ENCODE peak calls at places on chromosomes 12 and 14, in five cellular contexts. K is Calu3, Y is A549, X is cardiac muscle cell, J is GM12865. B is an unnamed sample.

GRCh38 chr12:45543887-45544286 is 185.6 kb upstream of the ARID2 start:
- DNase-seq in K (peak; percentile 59), Y (peak; percentile 78), X (peak; percentile 79), J (peak; percentile 90), B (peak; percentile 74)

GRCh38 chr14:103191856-103192835 is 68.9 kb downstream of the TNFAIP2 start:
- DNase-seq in K (no peak), Y (no peak), X (no peak), J (no peak), B (no peak)

GRCh38 chr12:109744026-109744425 is 30.4 kb downstream of the FAM222A start:
- DNase-seq in K (no peak), Y (no peak), X (no peak), J (no peak), B (no peak)

GRCh38 chr12:14810953-14811483 is 3.0 kb downstream of the SMCO3 start:
- DNase-seq in K (peak; percentile 57), Y (peak; percentile 58), X (no peak), J (peak; percentile 4), B (no peak)

GRCh38 chr12:76422154-76422877 is 74.1 kb upstream of the BBS10 start:
- DNase-seq in K (no peak), Y (no peak), X (no peak), J (no peak), B (no peak)

GRCh38 chr14:35758523-35759129 is 50.5 kb downstream of the RALGAPA1 start:
- DNase-seq in K (no peak), Y (no peak), X (no peak), J (no peak), B (no peak)

GRCh38 chr14:63852817-63853730 is at the start of gene SYNE2:
- DNase-seq in K (peak; percentile 90), Y (peak; percentile 75), X (peak; percentile 90), J (peak; percentile 90), B (peak; percentile 98)

GRCh38 chr14:41642402-41643195 is 35.9 kb downstream of the LRFN5 start:
- DNase-seq in K (no peak), Y (no peak), X (no peak), J (no peak), B (no peak)

GRCh38 chr14:83520837-83521236 is 1987.2 kb upstream of the SEL1L start:
- DNase-seq in K (no peak), Y (no peak), X (no peak), J (no peak), B (peak; percentile 41)

GRCh38 chr14:53850714-53851296 is 105.8 kb downstream of the BMP4 start:
- DNase-seq in K (no peak), Y (peak; percentile 75), X (no peak), J (no peak), B (peak; percentile 36)

GRCh38 chr12:59268295-59268809 is 327.5 kb upstream of the SLC16A7 start:
- DNase-seq in K (no peak), Y (no peak), X (no peak), J (no peak), B (no peak)

GRCh38 chr14:88437659-88438058 is 52.2 kb downstream of the SPATA7 start:
- DNase-seq in K (no peak), Y (no peak), X (no peak), J (no peak), B (no peak)

GRCh38 chr14:68137704-68138619 is 318.4 kb downstream of the RAD51B start:
- DNase-seq in K (peak; percentile 79), Y (peak; percentile 98), X (peak; percentile 81), J (peak; percentile 5), B (peak; percentile 99)

GRCh38 chr12:96906498-96906848 is 584 bp upstream of the NEDD1 start:
- DNase-seq in K (no peak), Y (no peak), X (no peak), J (no peak), B (no peak)

GRCh38 chr12:68100241-68100640 is 59.3 kb downstream of the IFNG start:
- DNase-seq in K (peak; percentile 16), Y (no peak), X (no peak), J (no peak), B (no peak)

GRCh38 chr12:13591488-13591887 is 389.9 kb downstream of the GRIN2B start:
- DNase-seq in K (no peak), Y (no peak), X (no peak), J (no peak), B (no peak)

GRCh38 chr12:51005671-51006070 is 20.5 kb downstream of the SLC11A2 start:
- DNase-seq in K (peak; percentile 37), Y (no peak), X (no peak), J (no peak), B (no peak)

GRCh38 chr14:59564356-59564755 is 12.3 kb downstream of the CCDC175 start:
- DNase-seq in K (no peak), Y (no peak), X (no peak), J (no peak), B (no peak)

GRCh38 chr12:59649203-59649602 is 53.4 kb downstream of the SLC16A7 start:
- DNase-seq in K (peak; percentile 27), Y (no peak), X (no peak), J (no peak), B (no peak)

GRCh38 chr12:44565163-44565562 is 311.0 kb downstream of the NELL2 start:
- DNase-seq in K (no peak), Y (no peak), X (no peak), J (no peak), B (no peak)

GRCh38 chr14:96160030-96160912 is 44.4 kb upstream of the BDKRB2 start:
- DNase-seq in K (no peak), Y (peak; percentile 37), X (no peak), J (no peak), B (no peak)

GRCh38 chr12:76588881-76589565 is 29.5 kb upstream of the OSBPL8 start:
- DNase-seq in K (no peak), Y (no peak), X (no peak), J (no peak), B (no peak)

GRCh38 chr12:15393037-15393436 is 70.7 kb downstream of the PTPRO start:
- DNase-seq in K (no peak), Y (peak; percentile 3), X (no peak), J (no peak), B (no peak)

GRCh38 chr14:50383618-50384225 is 13.0 kb downstream of the CDKL1 start:
- DNase-seq in K (no peak), Y (no peak), X (peak; percentile 35), J (no peak), B (no peak)

GRCh38 chr14:98931911-98932310 is 340.1 kb downstream of the BCL11B start:
- DNase-seq in K (no peak), Y (no peak), X (no peak), J (no peak), B (no peak)

GRCh38 chr12:38884666-38885065 is 20.7 kb downstream of the CPNE8 start:
- DNase-seq in K (no peak), Y (no peak), X (no peak), J (no peak), B (no peak)

GRCh38 chr14:100438678-100439592 is 115.8 kb downstream of the SLC25A47 start:
- DNase-seq in K (peak; percentile 82), Y (peak; percentile 89), X (no peak), J (no peak), B (peak; percentile 86)

GRCh38 chr12:110335481-110336045 is 54.5 kb downstream of the ATP2A2 start:
- DNase-seq in K (no peak), Y (no peak), X (no peak), J (no peak), B (no peak)

GRCh38 chr12:15774819-15775218 is 14.4 kb downstream of the EPS8 start:
- DNase-seq in K (no peak), Y (no peak), X (no peak), J (no peak), B (no peak)

GRCh38 chr12:48863296-48863695 is 2.4 kb downstream of the RND1 start:
- DNase-seq in K (no peak), Y (no peak), X (no peak), J (no peak), B (no peak)

GRCh38 chr12:112908548-112908947 is 1.8 kb downstream of the OAS1 start:
- DNase-seq in K (no peak), Y (no peak), X (no peak), J (no peak), B (no peak)

GRCh38 chr14:71472281-71472960 is 459.8 kb upstream of the RGS6 start:
- DNase-seq in K (no peak), Y (no peak), X (no peak), J (peak; percentile 61), B (no peak)

GRCh38 chr12:6953417-6954315 is 2.5 kb downstream of the PTPN6 start:
- DNase-seq in K (no peak), Y (no peak), X (no peak), J (peak; percentile 96), B (no peak)

B was measured in HTR-8/SVneo.